ENCODE peak calls at places on chromosome 16, in four cellular contexts. One of them, this sample, is unnamed.

GRCh38 chr16:9077001-9077809 is 14.2 kb upstream of the HAPSTR1 start:
- DNase-seq in cardiac muscle cell: no peak
- DNase-seq in ascending aorta: no peak
- DNase-seq in colonic mucosa: no peak
- DNase-seq in this sample: no peak

GRCh38 chr16:23374721-23375120 is 72.6 kb downstream of the SCNN1B start:
- DNase-seq in cardiac muscle cell: no peak
- DNase-seq in ascending aorta: no peak
- DNase-seq in colonic mucosa: peak; percentile 72
- DNase-seq in this sample: peak; percentile 77

GRCh38 chr16:8850279-8850885 is 18.4 kb downstream of the CARHSP1 start:
- DNase-seq in cardiac muscle cell: no peak
- DNase-seq in ascending aorta: peak; percentile 82
- DNase-seq in colonic mucosa: peak; percentile 22
- DNase-seq in this sample: no peak

GRCh38 chr16:73047536-73048291 is at the start of gene ZFHX3:
- DNase-seq in cardiac muscle cell: peak; percentile 78
- DNase-seq in ascending aorta: peak; percentile 91
- DNase-seq in colonic mucosa: peak; percentile 83
- DNase-seq in this sample: peak; percentile 83

GRCh38 chr16:30401768-30402425 is 5.5 kb upstream of the ZNF771 start:
- DNase-seq in cardiac muscle cell: no peak
- DNase-seq in ascending aorta: no peak
- DNase-seq in colonic mucosa: no peak
- DNase-seq in this sample: no peak

GRCh38 chr16:79360267-79360666 is 240.3 kb downstream of the MAF start:
- DNase-seq in cardiac muscle cell: no peak
- DNase-seq in ascending aorta: no peak
- DNase-seq in colonic mucosa: no peak
- DNase-seq in this sample: no peak

GRCh38 chr16:72938426-72939164 is 109.3 kb downstream of the ZFHX3 start:
- DNase-seq in cardiac muscle cell: no peak
- DNase-seq in ascending aorta: peak; percentile 94
- DNase-seq in colonic mucosa: peak; percentile 61
- DNase-seq in this sample: peak; percentile 52

GRCh38 chr16:70433456-70434103 is 5.3 kb downstream of the ST3GAL2 start:
- DNase-seq in cardiac muscle cell: no peak
- DNase-seq in ascending aorta: peak; percentile 72
- DNase-seq in colonic mucosa: no peak
- DNase-seq in this sample: no peak

GRCh38 chr16:50259334-50260205 is 6.8 kb upstream of the ADCY7 start:
- DNase-seq in cardiac muscle cell: no peak
- DNase-seq in ascending aorta: no peak
- DNase-seq in colonic mucosa: peak; percentile 43
- DNase-seq in this sample: peak; percentile 38

GRCh38 chr16:81642107-81642436 is 137.0 kb upstream of the PLCG2 start:
- DNase-seq in cardiac muscle cell: no peak
- DNase-seq in ascending aorta: no peak
- DNase-seq in colonic mucosa: no peak
- DNase-seq in this sample: no peak

GRCh38 chr16:1335996-1336395 is 2.6 kb downstream of the BAIAP3 start:
- DNase-seq in cardiac muscle cell: no peak
- DNase-seq in ascending aorta: no peak
- DNase-seq in colonic mucosa: no peak
- DNase-seq in this sample: no peak

GRCh38 chr16:29014561-29015029 is 29.7 kb downstream of the LAT start:
- DNase-seq in cardiac muscle cell: no peak
- DNase-seq in ascending aorta: no peak
- DNase-seq in colonic mucosa: peak; percentile 22
- DNase-seq in this sample: no peak

GRCh38 chr16:86509759-86510464 is 415 bp upstream of the FOXF1 start:
- DNase-seq in cardiac muscle cell: peak; percentile 64
- DNase-seq in ascending aorta: no peak
- DNase-seq in colonic mucosa: peak; percentile 58
- DNase-seq in this sample: peak; percentile 67

GRCh38 chr16:86508947-86509758 is 1.2 kb upstream of the FOXF1 start:
- DNase-seq in cardiac muscle cell: peak; percentile 53
- DNase-seq in ascending aorta: no peak
- DNase-seq in colonic mucosa: peak; percentile 45
- DNase-seq in this sample: peak; percentile 58

GRCh38 chr16:86507173-86508027 is 2.9 kb upstream of the FOXF1 start:
- DNase-seq in cardiac muscle cell: no peak
- DNase-seq in ascending aorta: no peak
- DNase-seq in colonic mucosa: no peak
- DNase-seq in this sample: no peak

GRCh38 chr16:86505899-86506864 is 4.1 kb upstream of the FOXF1 start:
- DNase-seq in cardiac muscle cell: no peak
- DNase-seq in ascending aorta: no peak
- DNase-seq in colonic mucosa: no peak
- DNase-seq in this sample: no peak

GRCh38 chr16:86508028-86508946 is 2.0 kb upstream of the FOXF1 start:
- DNase-seq in cardiac muscle cell: no peak
- DNase-seq in ascending aorta: no peak
- DNase-seq in colonic mucosa: no peak
- DNase-seq in this sample: no peak
- H3K4me3 ChIP-seq in cardiac muscle cell: peak overlapping the region; percentile 6
- H3K4me3 ChIP-seq in ascending aorta: peak overlapping the region; percentile 78
- H3K4me3 ChIP-seq in colonic mucosa: peak overlapping the region; percentile 52
- H3K4me3 ChIP-seq in this sample: peak overlapping the region; percentile 26

GRCh38 chr16:66925322-66925840 is at the start of gene RRAD:
- DNase-seq in cardiac muscle cell: peak; percentile 60
- DNase-seq in ascending aorta: peak; percentile 88
- DNase-seq in colonic mucosa: no peak
- DNase-seq in this sample: no peak

GRCh38 chr16:66923247-66923851 is 2.0 kb downstream of the RRAD start:
- DNase-seq in cardiac muscle cell: no peak
- DNase-seq in ascending aorta: peak; percentile 91
- DNase-seq in colonic mucosa: no peak
- DNase-seq in this sample: no peak

GRCh38 chr16:66923866-66924265 is 1.5 kb downstream of the RRAD start:
- DNase-seq in cardiac muscle cell: no peak
- DNase-seq in ascending aorta: no peak
- DNase-seq in colonic mucosa: no peak
- DNase-seq in this sample: no peak

GRCh38 chr16:66926171-66926570 is 836 bp upstream of the RRAD start:
- DNase-seq in cardiac muscle cell: no peak
- DNase-seq in ascending aorta: peak; percentile 87
- DNase-seq in colonic mucosa: no peak
- DNase-seq in this sample: no peak

GRCh38 chr16:66924527-66925321 is 611 bp downstream of the RRAD start:
- DNase-seq in cardiac muscle cell: peak; percentile 83
- DNase-seq in ascending aorta: no peak
- DNase-seq in colonic mucosa: peak; percentile 55
- DNase-seq in this sample: peak; percentile 65
- H3K4me1 ChIP-seq in cardiac muscle cell: peaks cover 50% of the 10 kb centered on the region
- H3K4me1 ChIP-seq in ascending aorta: peaks cover 51% of the 10 kb centered on the region
- H3K4me1 ChIP-seq in colonic mucosa: no peaks in the 10 kb centered on the region
- H3K4me1 ChIP-seq in this sample: peaks cover 8% of the 10 kb centered on the region

DNA sequence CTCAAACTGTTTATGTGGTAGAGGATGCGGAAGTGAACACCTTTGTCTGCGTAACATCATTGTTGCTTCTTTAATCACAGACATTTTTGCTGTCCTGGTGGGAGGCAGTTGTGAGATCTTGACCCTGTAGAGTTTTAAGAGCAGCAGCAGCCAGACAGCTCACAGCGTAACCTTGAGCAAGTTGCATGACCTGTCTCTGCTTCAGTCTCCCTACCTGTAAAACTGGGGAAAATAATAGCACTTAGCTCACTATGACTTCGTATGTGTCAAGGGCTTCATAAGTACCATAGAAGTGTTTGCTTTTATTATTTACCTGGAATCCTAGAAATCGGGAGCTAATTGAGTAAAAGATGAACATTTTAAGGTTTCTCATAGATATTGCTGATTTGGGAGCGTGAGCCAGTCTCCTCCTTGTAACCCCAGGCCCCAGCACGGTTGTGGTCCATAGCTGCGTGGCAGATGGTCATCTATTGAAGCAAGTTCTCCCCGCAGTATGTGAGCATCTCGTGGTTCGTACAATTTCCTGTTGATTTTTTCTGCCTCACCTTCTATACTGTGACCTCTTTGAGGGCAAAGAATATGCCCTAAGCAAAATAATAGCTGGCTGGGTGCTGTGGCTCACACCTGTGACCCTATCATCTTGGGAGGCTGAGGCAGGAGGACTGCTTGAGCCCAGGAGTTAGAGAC is 34.4 kb downstream of the GPRC5B start:
- DNase-seq in cardiac muscle cell: no peak
- DNase-seq in ascending aorta: no peak
- DNase-seq in colonic mucosa: no peak
- DNase-seq in this sample: no peak
- H3K4me3 ChIP-seq in cardiac muscle cell: no peak overlapping the region
- H3K4me3 ChIP-seq in ascending aorta: no peak overlapping the region
- H3K4me3 ChIP-seq in colonic mucosa: no peak overlapping the region
- H3K4me3 ChIP-seq in this sample: no peak overlapping the region

GRCh38 chr16:85199880-85200279 is 87.6 kb upstream of the CIBAR2 start:
- DNase-seq in cardiac muscle cell: no peak
- DNase-seq in ascending aorta: no peak
- DNase-seq in colonic mucosa: no peak
- DNase-seq in this sample: no peak
- H3K4me1 ChIP-seq in cardiac muscle cell: peaks cover 68% of the 10 kb centered on the region
- H3K4me1 ChIP-seq in ascending aorta: peaks cover 47% of the 10 kb centered on the region
- H3K4me1 ChIP-seq in colonic mucosa: no peaks in the 10 kb centered on the region
- H3K4me1 ChIP-seq in this sample: peaks cover 3% of the 10 kb centered on the region

GRCh38 chr16:87464691-87465300 is 28.0 kb downstream of the ZCCHC14 start:
- DNase-seq in cardiac muscle cell: peak; percentile 49
- DNase-seq in ascending aorta: peak; percentile 95
- DNase-seq in colonic mucosa: peak; percentile 58
- DNase-seq in this sample: peak; percentile 51
- H3K4me3 ChIP-seq in cardiac muscle cell: no peak overlapping the region
- H3K4me3 ChIP-seq in ascending aorta: peak overlapping the region; percentile 55
- H3K4me3 ChIP-seq in colonic mucosa: no peak overlapping the region
- H3K4me3 ChIP-seq in this sample: no peak overlapping the region

DNA sequence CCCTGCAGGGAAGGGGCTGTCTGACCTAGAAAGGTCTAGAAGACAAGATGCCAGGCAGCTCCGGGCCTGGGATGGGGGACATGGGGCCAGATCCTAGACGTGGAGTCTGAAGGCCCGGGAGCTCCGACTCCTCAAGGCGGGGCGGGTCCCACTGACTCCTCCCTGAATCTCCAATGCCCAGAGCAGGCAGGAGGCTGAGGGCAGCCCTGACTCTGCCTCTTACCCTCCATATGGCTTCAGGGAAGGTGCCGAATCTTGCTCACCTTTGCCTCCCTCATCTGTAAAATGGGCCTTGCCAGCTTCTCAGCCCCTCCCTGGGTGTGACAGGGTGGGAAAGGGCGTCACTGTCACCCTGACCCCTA is 14.8 kb downstream of the VASN start:
- DNase-seq in cardiac muscle cell: no peak
- DNase-seq in ascending aorta: peak; percentile 82
- DNase-seq in colonic mucosa: no peak
- DNase-seq in this sample: no peak
- H3K4me1 ChIP-seq in cardiac muscle cell: peaks cover 42% of the 10 kb centered on the region
- H3K4me1 ChIP-seq in ascending aorta: peaks cover 77% of the 10 kb centered on the region
- H3K4me1 ChIP-seq in colonic mucosa: no peaks in the 10 kb centered on the region
- H3K4me1 ChIP-seq in this sample: no peaks in the 10 kb centered on the region

DNA sequence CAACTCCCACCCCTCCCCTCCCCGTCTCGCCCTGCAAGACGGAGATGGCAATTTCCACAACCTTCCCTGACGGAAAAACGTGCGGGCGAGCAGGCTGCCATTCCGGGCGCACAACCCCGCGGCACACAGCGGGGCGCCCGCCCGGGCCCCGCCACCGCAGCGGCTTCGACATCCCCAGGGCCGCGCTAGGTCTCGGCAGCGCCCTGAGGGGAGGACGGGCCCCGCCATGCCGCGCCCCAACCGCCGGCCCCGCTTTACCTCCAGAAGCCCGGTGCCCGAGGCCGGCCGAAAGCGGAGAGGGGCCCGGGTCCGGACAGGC is 547 bp downstream of the CDIP1 start:
- DNase-seq in cardiac muscle cell: no peak
- DNase-seq in ascending aorta: no peak
- DNase-seq in colonic mucosa: no peak
- DNase-seq in this sample: no peak
- H3K4me3 ChIP-seq in cardiac muscle cell: peak overlapping the region; percentile 89
- H3K4me3 ChIP-seq in ascending aorta: peak overlapping the region; percentile 95
- H3K4me3 ChIP-seq in colonic mucosa: peak overlapping the region; percentile 71
- H3K4me3 ChIP-seq in this sample: peak overlapping the region; percentile 51

DNA sequence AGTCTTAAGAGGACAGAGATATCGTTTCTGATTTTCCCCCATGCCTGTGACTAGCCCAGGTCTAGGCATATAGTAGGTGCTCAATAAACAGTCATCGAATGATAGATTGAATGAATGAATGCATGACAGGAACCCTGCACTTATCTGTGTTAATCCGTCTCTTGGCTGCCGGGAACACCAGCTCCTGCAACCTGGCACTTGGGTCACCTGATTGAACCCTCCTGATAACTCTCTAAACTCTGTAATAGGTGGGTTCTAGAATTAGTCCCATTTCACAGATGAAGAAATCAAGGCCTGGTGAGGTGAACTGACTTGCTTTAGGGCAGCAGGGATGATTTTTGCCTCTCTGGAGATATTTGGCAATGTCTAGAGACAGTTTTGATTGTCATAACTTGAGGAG is 43.7 kb downstream of the ABCC1 start:
- DNase-seq in cardiac muscle cell: no peak
- DNase-seq in ascending aorta: no peak
- DNase-seq in colonic mucosa: no peak
- DNase-seq in this sample: no peak
- H3K4me1 ChIP-seq in cardiac muscle cell: peaks cover 3% of the 10 kb centered on the region
- H3K4me1 ChIP-seq in ascending aorta: peaks cover 68% of the 10 kb centered on the region
- H3K4me1 ChIP-seq in colonic mucosa: no peaks in the 10 kb centered on the region
- H3K4me1 ChIP-seq in this sample: peaks cover 3% of the 10 kb centered on the region

This sample was measured in mucosa of descending colon.